ENCODE peak calls at places on chromosome 12, in five cellular contexts. N is cardiac muscle cell, F is esophagus squamous epithelium, D is K562, K is ovary. G is an unnamed sample. For H3K4me1, the result is how much of the 10 kb centered on the place peaks cover.

GRCh38 chr12:2625267-2625666 is 169.5 kb upstream of the FKBP4 start:
- DNase-seq in N (no peak), F (no peak), D (no peak), K (no peak), G (no peak)

GRCh38 chr12:10171954-10172353 is at the start of gene OLR1:
- DNase-seq in N (no peak), F (no peak), D (no peak), K (no peak), G (no peak)

GRCh38 chr12:109255377-109255776 is 53.7 kb downstream of the FOXN4 start:
- DNase-seq in N (no peak), F (no peak), D (no peak), K (no peak), G (no peak)

GRCh38 chr12:72134934-72135333 is 137.2 kb upstream of the TRHDE start:
- DNase-seq in N (no peak), F (no peak), D (no peak), K (no peak), G (no peak)

GRCh38 chr12:70919161-70919560 is 1.4 kb downstream of the PTPRR start:
- DNase-seq in N (no peak), F (no peak), D (no peak), K (no peak), G (no peak)

GRCh38 chr12:45879363-45879895 is 110.9 kb downstream of the SCAF11 start:
- DNase-seq in N (peak), F (no peak), D (no peak), K (no peak), G (no peak)

GRCh38 chr12:46088040-46088439 is 97.7 kb upstream of the SCAF11 start:
- DNase-seq in N (no peak), F (no peak), D (no peak), K (no peak), G (no peak)

GRCh38 chr12:42475055-42475454 is 114.5 kb downstream of the PRICKLE1 start:
- DNase-seq in N (no peak), F (no peak), D (no peak), K (no peak), G (no peak)

GRCh38 chr12:77167801-77168200 is 102.4 kb upstream of the E2F7 start:
- DNase-seq in N (no peak), F (no peak), D (no peak), K (no peak), G (no peak)

GRCh38 chr12:94753071-94753779 is 102.9 kb upstream of the TMCC3 start:
- DNase-seq in N (no peak), F (no peak), D (no peak), K (peak), G (no peak)

GRCh38 chr12:104243551-104243950 is 28.0 kb downstream of the TXNRD1 start:
- DNase-seq in N (no peak), F (no peak), D (no peak), K (no peak), G (no peak)

GRCh38 chr12:6273209-6273928 is 37.1 kb upstream of the PLEKHG6 start:
- DNase-seq in N (no peak), F (no peak), D (no peak), K (no peak), G (no peak)

GRCh38 chr12:121805171-121805687 is 1.4 kb downstream of the SETD1B start:
- DNase-seq in N (peak), F (no peak), D (no peak), K (peak), G (no peak)

GRCh38 chr12:5428332-5429221 is 3.3 kb upstream of the NTF3 start:
- DNase-seq in N (peak), F (no peak), D (peak), K (no peak), G (no peak)

GRCh38 chr12:14613718-14614117 is 46.0 kb upstream of the PLBD1 start:
- DNase-seq in N (no peak), F (no peak), D (no peak), K (no peak), G (no peak)

GRCh38 chr12:25135531-25136154 is 59.3 kb downstream of the DNAI7 start:
- DNase-seq in N (no peak), F (no peak), D (no peak), K (no peak), G (no peak)

GRCh38 chr12:110249716-110250225 is 31.3 kb upstream of the ATP2A2 start:
- DNase-seq in N (no peak), F (no peak), D (no peak), K (no peak), G (peak)

GRCh38 chr12:53288322-53288721 is 7.0 kb upstream of the PFDN5 start:
- DNase-seq in N (no peak), F (no peak), D (no peak), K (no peak), G (no peak)

GRCh38 chr12:99977550-99977949 is 7.2 kb downstream of the ANKS1B start:
- DNase-seq in N (no peak), F (no peak), D (no peak), K (no peak), G (no peak)

GRCh38 chr12:114012744-114013431 is 46.8 kb upstream of the RBM19 start:
- DNase-seq in N (no peak), F (no peak), D (no peak), K (no peak), G (no peak)

GRCh38 chr12:107451246-107451645 is 234.4 kb upstream of the PWP1 start:
- DNase-seq in N (no peak), F (no peak), D (no peak), K (no peak), G (no peak)

GRCh38 chr12:288687-289086 is 26.1 kb upstream of the SLC6A13 start:
- DNase-seq in N (no peak), F (no peak), D (no peak), K (no peak), G (no peak)

GRCh38 chr12:82474798-82475184 is 116.5 kb downstream of the METTL25 start:
- DNase-seq in N (no peak), F (no peak), D (no peak), K (no peak), G (no peak)

GRCh38 chr12:101759396-101760047 is 20.3 kb upstream of the SYCP3 start:
- DNase-seq in N (peak), F (no peak), D (peak), K (no peak), G (no peak)

GRCh38 chr12:4911316-4911994 is 1.8 kb downstream of the KCNA1 start:
- DNase-seq in N (no peak), F (no peak), D (no peak), K (no peak), G (no peak)

GRCh38 chr12:67425394-67425793 is 156.2 kb downstream of the CAND1 start:
- DNase-seq in N (no peak), F (no peak), D (no peak), K (no peak), G (no peak)

GRCh38 chr12:96044017-96044985 is 8.9 kb upstream of the LTA4H start:
- DNase-seq in N (no peak), F (no peak), D (no peak), K (no peak), G (no peak)

GRCh38 chr12:49946086-49946485 is 4.5 kb upstream of the AQP2 start:
- DNase-seq in N (no peak), F (no peak), D (no peak), K (no peak), G (no peak)

GRCh38 chr12:65891987-65892481 is 67.8 kb downstream of the HMGA2 start:
- DNase-seq in N (no peak), F (no peak), D (no peak), K (peak), G (peak)
- H3K4me1 ChIP-seq in N (under half), F (under half), D (under half), K (under half), G (under half)

GRCh38 chr12:12817611-12818010 is 4.5 kb downstream of the DDX47 start:
- DNase-seq in N (no peak), F (no peak), D (no peak), K (no peak), G (no peak)
- H3K4me1 ChIP-seq in N (under half), F (half or more), D (under half), K (under half), G (under half)

GRCh38 chr12:124499873-124500231 is 67.6 kb downstream of the NCOR2 start:
- DNase-seq in N (no peak), F (no peak), D (no peak), K (no peak), G (no peak)

GRCh38 chr12:124501080-124501642 is 66.3 kb downstream of the NCOR2 start:
- DNase-seq in N (no peak), F (no peak), D (no peak), K (no peak), G (no peak)

GRCh38 chr12:124498870-124499753 is 68.3 kb downstream of the NCOR2 start:
- DNase-seq in N (no peak), F (no peak), D (no peak), K (no peak), G (no peak)

GRCh38 chr12:124501827-124502226 is 65.6 kb downstream of the NCOR2 start:
- DNase-seq in N (no peak), F (no peak), D (no peak), K (no peak), G (no peak)

GRCh38 chr12:124500232-124501079 is 67.0 kb downstream of the NCOR2 start:
- DNase-seq in N (peak), F (no peak), D (no peak), K (no peak), G (no peak)
- H3K4me1 ChIP-seq in N (under half), F (half or more), D (half or more), K (under half), G (half or more)

GRCh38 chr12:11723993-11724392 is 74.5 kb downstream of the ETV6 start:
- DNase-seq in N (peak), F (no peak), D (no peak), K (no peak), G (no peak)

GRCh38 chr12:11726659-11727058 is 77.2 kb downstream of the ETV6 start:
- DNase-seq in N (no peak), F (no peak), D (no peak), K (no peak), G (no peak)

GRCh38 chr12:11724888-11725310 is 75.4 kb downstream of the ETV6 start:
- DNase-seq in N (peak), F (no peak), D (no peak), K (no peak), G (peak)

GRCh38 chr12:11727133-11727664 is 77.7 kb downstream of the ETV6 start:
- DNase-seq in N (no peak), F (no peak), D (no peak), K (no peak), G (no peak)

DNA sequence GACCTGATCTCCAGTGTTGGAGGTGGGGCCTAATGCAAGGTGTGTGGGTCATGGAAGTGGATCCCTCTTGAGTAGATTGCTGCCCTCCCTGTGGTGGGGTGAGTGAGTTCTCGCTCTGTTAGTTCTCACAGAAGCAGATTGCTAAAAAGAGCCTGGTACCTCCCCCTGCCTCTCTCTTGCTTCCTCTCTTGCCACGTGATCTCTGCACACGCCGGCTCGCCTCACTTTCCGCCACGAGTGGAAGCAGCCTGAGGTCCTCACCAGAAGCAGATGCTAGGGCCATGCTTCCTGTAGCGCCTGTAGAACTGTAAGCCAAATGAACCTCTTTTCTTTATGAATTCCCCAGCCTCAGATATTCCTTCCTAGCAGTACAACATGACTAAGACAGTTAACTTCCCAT is 76.1 kb downstream of the ETV6 start:
- DNase-seq in N (no peak), F (no peak), D (no peak), K (no peak), G (no peak)
- H3K4me1 ChIP-seq in N (half or more), F (half or more), D (under half), K (under half), G (under half)

GRCh38 chr12:93203361-93203760 is 174.4 kb upstream of the NUDT4 start:
- DNase-seq in N (no peak), F (no peak), D (no peak), K (no peak), G (no peak)
- H3K4me1 ChIP-seq in N (under half), F (under half), D (under half), K (under half), G (under half)

DNA sequence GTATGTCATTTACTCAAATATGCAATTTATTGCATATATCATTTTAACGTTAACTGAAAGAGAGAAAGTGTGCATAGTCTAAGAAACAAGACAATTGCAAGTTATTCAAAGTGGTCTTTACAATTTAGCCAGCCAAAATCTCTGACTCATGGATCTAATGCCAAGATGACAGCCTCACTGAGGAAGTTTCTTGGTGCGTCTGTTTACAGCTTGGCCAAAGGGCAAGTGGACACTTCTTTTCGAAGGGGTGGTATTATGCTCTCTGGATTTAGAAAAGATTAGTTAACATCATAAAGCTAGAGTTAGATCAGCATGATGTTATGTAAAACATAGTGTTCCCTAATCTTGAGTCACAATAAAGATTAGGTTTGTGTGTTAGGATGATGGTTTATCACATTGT is 51.4 kb upstream of the SLC2A13 start:
- DNase-seq in N (no peak), F (no peak), D (no peak), K (no peak), G (no peak)
- H3K4me1 ChIP-seq in N (under half), F (half or more), D (under half), K (under half), G (under half)

GRCh38 chr12:102808412-102808811 is 108.6 kb downstream of the PAH start:
- DNase-seq in N (no peak), F (no peak), D (no peak), K (no peak), G (no peak)

GRCh38 chr12:102806110-102806509 is 110.9 kb downstream of the PAH start:
- DNase-seq in N (no peak), F (no peak), D (no peak), K (no peak), G (no peak)

GRCh38 chr12:102806592-102806991 is 110.5 kb downstream of the PAH start:
- DNase-seq in N (no peak), F (no peak), D (no peak), K (no peak), G (no peak)

GRCh38 chr12:102814691-102815367 is 102.2 kb downstream of the PAH start:
- DNase-seq in N (no peak), F (no peak), D (no peak), K (peak), G (no peak)

DNA sequence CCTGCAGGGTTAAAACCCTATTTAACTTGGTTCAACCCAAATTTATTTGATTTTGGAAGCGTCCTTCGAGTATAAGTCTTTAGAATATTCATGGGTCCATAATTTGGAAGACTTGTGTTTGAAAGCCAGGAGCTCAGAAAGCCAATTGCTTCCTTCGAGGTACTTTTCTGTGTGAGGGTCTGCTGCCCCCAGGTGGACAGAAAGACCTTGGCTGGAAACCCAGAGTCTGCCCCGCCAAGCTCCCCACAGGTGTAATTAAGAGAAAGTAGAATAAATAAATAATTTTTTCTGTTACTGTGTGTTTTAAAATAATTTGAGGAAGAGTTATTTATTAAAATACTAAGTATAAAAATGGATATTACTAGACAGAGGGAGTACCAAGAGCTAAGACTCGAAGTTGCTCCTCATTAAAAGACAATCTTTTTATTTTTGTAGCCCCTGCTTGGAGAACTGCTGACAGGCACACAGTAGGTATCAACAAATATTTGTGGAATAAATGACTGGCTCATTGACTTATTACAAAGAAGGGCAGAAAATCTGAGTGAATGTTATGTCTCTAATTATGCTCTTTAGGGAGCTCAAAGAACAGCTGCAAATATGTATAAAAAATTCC is 105.8 kb downstream of the PAH start:
- DNase-seq in N (peak), F (no peak), D (peak), K (peak), G (no peak)
- H3K4me1 ChIP-seq in N (under half), F (under half), D (under half), K (under half), G (under half)

DNA sequence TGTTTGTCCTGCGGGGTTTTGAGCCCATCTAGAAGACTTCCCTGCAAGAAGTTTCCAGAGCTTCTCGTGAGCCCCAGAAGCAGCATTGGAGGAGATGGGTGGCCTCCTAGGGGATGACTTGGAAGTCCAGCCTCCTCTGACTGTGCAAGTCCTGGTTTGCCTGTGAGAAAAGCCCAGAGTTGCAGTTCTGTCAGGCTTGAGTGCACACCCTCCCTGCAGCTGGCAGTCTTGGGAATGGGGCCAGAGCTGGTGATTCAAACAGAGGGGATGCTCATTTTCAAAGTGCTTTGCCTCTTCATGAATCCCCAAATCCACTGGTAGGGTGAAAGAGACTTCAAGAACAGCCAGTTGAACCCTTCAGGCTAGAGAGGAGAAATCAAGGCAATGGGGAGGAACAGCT is 3.9 kb upstream of the PPP1R1A start:
- DNase-seq in N (no peak), F (no peak), D (no peak), K (no peak), G (no peak)
- H3K4me1 ChIP-seq in N (under half), F (under half), D (under half), K (under half), G (under half)

DNA sequence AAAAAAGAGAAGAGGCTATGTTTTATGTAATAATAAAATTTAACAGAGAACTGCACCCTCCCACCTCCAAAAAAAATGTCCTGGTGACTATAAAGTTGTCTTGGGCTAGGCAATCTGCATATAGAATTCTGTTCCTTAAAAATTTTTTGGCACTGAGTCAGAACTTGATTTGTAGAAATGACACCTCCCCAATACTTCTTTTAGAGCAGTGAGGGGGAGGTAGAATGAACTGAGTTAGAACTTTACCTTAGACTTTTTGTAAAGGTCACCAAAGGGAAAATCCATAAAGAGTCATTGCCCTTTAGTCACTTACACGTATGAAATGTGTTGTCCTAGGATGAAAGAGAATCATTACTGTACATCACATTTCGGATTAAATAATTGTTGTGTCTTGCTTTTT is 80.0 kb downstream of the BTG1 start:
- DNase-seq in N (no peak), F (no peak), D (no peak), K (no peak), G (no peak)
- H3K4me1 ChIP-seq in N (under half), F (under half), D (under half), K (under half), G (under half)

G was measured in heart left ventricle.